ENCODE peak calls at places on chromosomes 11 and 22, in four cellular contexts. Q, K, X and I are unnamed samples.

GRCh38 chr11:75428989-75429640 is 3.9 kb downstream of the KLHL35 start:
- DNase-seq in Q (no peak), X (no peak), K (no peak), I (no peak)

GRCh38 chr11:3381794-3382193 is 2.8 kb upstream of the ZNF195 start:
- DNase-seq in X (peak; percentile 28), K (no peak), Q (no peak), I (no peak)

GRCh38 chr11:81644239-81644840 is 1089.3 kb downstream of the FAM181B start:
- DNase-seq in K (no peak), Q (no peak), X (peak; percentile 83), I (no peak)

GRCh38 chr11:12121504-12121903 is 11.1 kb downstream of the MICAL2 start:
- DNase-seq in X (no peak), K (no peak), Q (no peak), I (no peak)

GRCh38 chr22:48316245-48316875 is 1511.3 kb downstream of the BRD1 start:
- DNase-seq in X (no peak), K (no peak), Q (no peak), I (no peak)

GRCh38 chr11:69367211-69367964 is 73.4 kb downstream of the MYEOV start:
- DNase-seq in K (no peak), X (no peak), Q (no peak), I (peak; percentile 1)

GRCh38 chr11:11148104-11148509 is 204.9 kb downstream of the CSNK2A3 start:
- DNase-seq in X (peak; percentile 50), Q (peak; percentile 85), K (no peak), I (peak; percentile 78)

GRCh38 chr11:7911011-7911410 is 20.1 kb downstream of the OR10A6 start:
- DNase-seq in K (no peak), Q (no peak), X (no peak), I (no peak)

GRCh38 chr11:112412383-112412782 is 151.7 kb upstream of the PLET1 start:
- DNase-seq in K (no peak), Q (no peak), X (no peak), I (no peak)

GRCh38 chr11:68326334-68327215 is 14.2 kb downstream of the LRP5 start:
- DNase-seq in K (no peak), X (no peak), Q (no peak), I (no peak)

GRCh38 chr22:23219787-23220484 is 39.6 kb downstream of the BCR start:
- DNase-seq in K (no peak), Q (no peak), X (no peak), I (no peak)

GRCh38 chr11:10397226-10397987 is 57.7 kb upstream of the AMPD3 start:
- DNase-seq in K (no peak), Q (no peak), X (no peak), I (no peak)

GRCh38 chr22:22235564-22235963 is 9.0 kb upstream of the VPREB1 start:
- DNase-seq in K (no peak), Q (no peak), X (peak; percentile 61), I (no peak)

GRCh38 chr11:69840371-69841169 is 21.4 kb upstream of the FGF3 start:
- DNase-seq in X (peak; percentile 48), Q (no peak), K (no peak), I (no peak)

GRCh38 chr11:104075091-104075490 is 38.7 kb downstream of the DDI1 start:
- DNase-seq in Q (no peak), X (no peak), K (no peak), I (no peak)

GRCh38 chr11:125274309-125274708 is 109.8 kb downstream of the PKNOX2 start:
- DNase-seq in Q (no peak), K (no peak), X (no peak), I (no peak)

GRCh38 chr22:23501244-23501643 is 78.8 kb downstream of the IGLL1 start:
- DNase-seq in Q (no peak), X (no peak), K (no peak), I (no peak)

GRCh38 chr22:48084041-48084748 is 1321.7 kb downstream of the TBC1D22A start:
- DNase-seq in K (no peak), Q (no peak), X (peak; percentile 25), I (no peak)

GRCh38 chr22:19058713-19059451 is 63.3 kb downstream of the DGCR2 start:
- DNase-seq in K (no peak), Q (no peak), X (no peak), I (no peak)

GRCh38 chr11:126585388-126586302 is 230.2 kb downstream of the ST3GAL4 start:
- DNase-seq in K (no peak), Q (peak; percentile 81), X (peak; percentile 58), I (peak; percentile 51)

GRCh38 chr11:1888347-1888753 is 3.3 kb downstream of the PRR33 start:
- DNase-seq in X (no peak), Q (no peak), K (no peak), I (no peak)

GRCh38 chr11:2328040-2328439 is 26.2 kb downstream of the TSPAN32 start:
- DNase-seq in Q (no peak), K (no peak), X (no peak), I (no peak)